ENCODE peak calls at places on chromosomes 13 and 19, in eight cellular contexts. A is Daoy; K is hypothalamus; T is stimulated activated CD4-positive, alpha-beta T cell treated with anti-CD3 and anti-CD28 coated beads, Interleukin-4, amount 100 ng/mL, for 1 hour; S is effector CD4-positive, alpha-beta T cell; Y is HS-27A; E is lower lobe of right lung; H is IMR-90. F is an unnamed sample.

GRCh38 chr19:47232422-47233211 is 1.6 kb upstream of the BBC3 start:
- DNase-seq in Y (no peak), S (no peak), T (no peak), H (peak), A (peak), K (no peak), E (no peak), F (no peak)

GRCh38 chr13:52459668-52460067 is 4.4 kb downstream of the CKAP2 start:
- DNase-seq in T (no peak), H (peak), E (no peak), S (no peak), K (no peak), Y (no peak), A (peak), F (no peak)

GRCh38 chr19:35408284-35409171 is 37.7 kb downstream of the GPR42 start:
- DNase-seq in T (no peak), A (no peak), H (no peak), E (no peak), S (no peak), Y (no peak), K (no peak), F (no peak)

GRCh38 chr13:20359335-20359734 is 127.2 kb upstream of the GJB6 start:
- DNase-seq in T (no peak), E (no peak), Y (peak), S (no peak), K (no peak), H (peak), A (peak), F (peak)

GRCh38 chr13:82962422-82962821 is 919.9 kb downstream of the SLITRK1 start:
- DNase-seq in A (no peak), Y (no peak), S (no peak), E (no peak), H (no peak), T (no peak), K (no peak), F (no peak)

GRCh38 chr13:36887758-36888521 is 32.1 kb downstream of the SMAD9 start:
- DNase-seq in A (no peak), Y (no peak), H (no peak), S (no peak), E (no peak), K (no peak), T (no peak), F (no peak)

GRCh38 chr19:10870501-10870954 is 825 bp upstream of the CARM1 start:
- DNase-seq in A (no peak), S (no peak), H (no peak), T (no peak), Y (no peak), E (no peak), K (no peak), F (no peak)

GRCh38 chr13:90055121-90055520 is 1292.4 kb upstream of the MIR17HG start:
- DNase-seq in H (no peak), A (no peak), K (no peak), T (no peak), S (no peak), E (no peak), Y (no peak), F (no peak)

GRCh38 chr19:58305932-58306323 is 751 bp downstream of the ERVK3-1 start:
- DNase-seq in E (no peak), Y (no peak), S (no peak), T (no peak), H (no peak), A (peak), K (no peak), F (no peak)

GRCh38 chr13:99322297-99323103 is 15.3 kb upstream of the GPR183 start:
- DNase-seq in S (peak), H (peak), T (no peak), K (no peak), E (no peak), Y (peak), A (peak), F (peak)

GRCh38 chr19:38047048-38047435 is 140.0 kb downstream of the SIPA1L3 start:
- DNase-seq in Y (no peak), S (no peak), A (no peak), T (peak), E (no peak), K (no peak), H (no peak), F (no peak)

GRCh38 chr19:16160943-16161560 is 12.3 kb downstream of the CIB3 start:
- DNase-seq in A (peak), Y (peak), K (no peak), S (no peak), E (no peak), H (peak), T (no peak), F (peak)

GRCh38 chr13:89432997-89433396 is 1761.8 kb downstream of the SLITRK5 start:
- DNase-seq in Y (no peak), K (no peak), E (no peak), H (no peak), S (no peak), T (no peak), A (no peak), F (no peak)

GRCh38 chr19:54204767-54205468 is 4.3 kb downstream of the RPS9 start:
- DNase-seq in H (no peak), E (no peak), S (no peak), A (no peak), K (no peak), T (no peak), Y (no peak), F (no peak)

GRCh38 chr13:80214521-80214941 is 126.4 kb downstream of the SPRY2 start:
- DNase-seq in H (peak), A (no peak), E (no peak), K (no peak), T (no peak), S (no peak), Y (no peak), F (no peak)

GRCh38 chr19:17348700-17349099 is 11.3 kb downstream of the GTPBP3 start:
- DNase-seq in H (peak), Y (no peak), K (no peak), A (peak), E (no peak), T (no peak), S (no peak), F (no peak)

GRCh38 chr19:2193807-2194206 is 30.1 kb downstream of the DOT1L start:
- DNase-seq in T (no peak), E (no peak), Y (no peak), H (no peak), A (no peak), K (no peak), S (no peak), F (no peak)